ENCODE peak calls at places on chromosomes 4 and X, in eight cellular contexts. One of them, this sample, is unnamed.

GRCh38 chr4:101279377-101279871 is 67.9 kb downstream of the PPP3CA start:
- DNase-seq in OCI-LY7: peak
- DNase-seq in body of pancreas: peak
- DNase-seq in neural crest cell: no peak
- DNase-seq in heart left ventricle: peak
- DNase-seq in pancreas: no peak
- DNase-seq in AG04450: peak
- DNase-seq in nephron progenitor cell: no peak
- DNase-seq in this sample: peak

GRCh38 chrX:9538544-9539045 is 73.7 kb downstream of the TBL1X start:
- DNase-seq in neural crest cell: no peak
- DNase-seq in AG04450: no peak
- DNase-seq in body of pancreas: peak
- DNase-seq in OCI-LY7: no peak
- DNase-seq in nephron progenitor cell: no peak
- DNase-seq in heart left ventricle: no peak
- DNase-seq in pancreas: peak
- DNase-seq in this sample: no peak

GRCh38 chr4:124980276-124980752 is 267.8 kb upstream of the ANKRD50 start:
- DNase-seq in body of pancreas: no peak
- DNase-seq in heart left ventricle: no peak
- DNase-seq in OCI-LY7: no peak
- DNase-seq in AG04450: no peak
- DNase-seq in nephron progenitor cell: no peak
- DNase-seq in neural crest cell: no peak
- DNase-seq in pancreas: no peak
- DNase-seq in this sample: no peak

GRCh38 chr4:130043796-130044195 is 947.8 kb downstream of the C4orf33 start:
- DNase-seq in heart left ventricle: no peak
- DNase-seq in body of pancreas: no peak
- DNase-seq in AG04450: no peak
- DNase-seq in neural crest cell: no peak
- DNase-seq in nephron progenitor cell: no peak
- DNase-seq in OCI-LY7: no peak
- DNase-seq in pancreas: no peak
- DNase-seq in this sample: peak

GRCh38 chrX:139889760-139890159 is 43.1 kb downstream of the ATP11C start:
- DNase-seq in nephron progenitor cell: no peak
- DNase-seq in body of pancreas: no peak
- DNase-seq in heart left ventricle: no peak
- DNase-seq in AG04450: no peak
- DNase-seq in pancreas: no peak
- DNase-seq in OCI-LY7: no peak
- DNase-seq in neural crest cell: no peak
- DNase-seq in this sample: no peak

GRCh38 chrX:29792335-29792734 is 423.0 kb upstream of the MAGEB2 start:
- DNase-seq in body of pancreas: no peak
- DNase-seq in OCI-LY7: no peak
- DNase-seq in nephron progenitor cell: no peak
- DNase-seq in heart left ventricle: no peak
- DNase-seq in neural crest cell: no peak
- DNase-seq in pancreas: no peak
- DNase-seq in AG04450: no peak
- DNase-seq in this sample: no peak

GRCh38 chrX:120293015-120293414 is 18.2 kb downstream of the TMEM255A start:
- DNase-seq in body of pancreas: no peak
- DNase-seq in nephron progenitor cell: no peak
- DNase-seq in OCI-LY7: no peak
- DNase-seq in AG04450: no peak
- DNase-seq in pancreas: no peak
- DNase-seq in heart left ventricle: no peak
- DNase-seq in neural crest cell: no peak
- DNase-seq in this sample: no peak

GRCh38 chr4:117783716-117784115 is 250.6 kb upstream of the NDST3 start:
- DNase-seq in OCI-LY7: no peak
- DNase-seq in heart left ventricle: no peak
- DNase-seq in AG04450: peak
- DNase-seq in body of pancreas: no peak
- DNase-seq in pancreas: no peak
- DNase-seq in neural crest cell: no peak
- DNase-seq in nephron progenitor cell: no peak
- DNase-seq in this sample: no peak

GRCh38 chrX:68045008-68045577 is 388.2 kb downstream of the OPHN1 start:
- DNase-seq in AG04450: no peak
- DNase-seq in heart left ventricle: no peak
- DNase-seq in body of pancreas: peak
- DNase-seq in pancreas: no peak
- DNase-seq in OCI-LY7: no peak
- DNase-seq in nephron progenitor cell: no peak
- DNase-seq in neural crest cell: no peak
- DNase-seq in this sample: no peak

GRCh38 chr4:88967883-88968316 is 89.1 kb downstream of the FAM13A start:
- DNase-seq in pancreas: no peak
- DNase-seq in heart left ventricle: no peak
- DNase-seq in nephron progenitor cell: no peak
- DNase-seq in AG04450: no peak
- DNase-seq in OCI-LY7: no peak
- DNase-seq in neural crest cell: no peak
- DNase-seq in body of pancreas: no peak
- DNase-seq in this sample: no peak

GRCh38 chr4:103996637-103997036 is 276.9 kb upstream of the TACR3 start:
- DNase-seq in body of pancreas: peak
- DNase-seq in neural crest cell: peak
- DNase-seq in nephron progenitor cell: peak
- DNase-seq in pancreas: peak
- DNase-seq in AG04450: no peak
- DNase-seq in OCI-LY7: no peak
- DNase-seq in heart left ventricle: no peak
- DNase-seq in this sample: no peak

DNA sequence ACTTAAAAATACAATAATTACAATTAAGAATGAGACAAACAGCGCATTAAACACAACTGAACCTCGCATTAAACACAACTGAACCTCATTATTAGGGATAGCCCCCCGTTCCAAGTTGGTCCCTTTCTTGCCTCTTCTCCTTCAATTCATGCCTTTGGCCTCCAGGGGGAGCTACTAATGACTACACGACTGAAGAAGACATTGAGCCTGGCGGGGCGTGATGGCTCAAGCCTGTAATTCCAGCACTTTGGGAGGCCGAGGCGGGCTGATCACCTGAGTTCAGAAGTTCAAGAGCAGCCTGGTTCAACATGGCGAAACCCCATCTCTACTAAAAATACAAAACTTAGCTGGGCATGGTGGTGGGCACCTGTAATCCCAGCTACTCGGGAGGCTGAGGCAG is 56.4 kb upstream of the NWD2 start:
- DNase-seq in neural crest cell: no peak
- DNase-seq in nephron progenitor cell: no peak
- DNase-seq in OCI-LY7: peak
- DNase-seq in body of pancreas: no peak
- DNase-seq in pancreas: no peak
- DNase-seq in heart left ventricle: no peak
- DNase-seq in AG04450: no peak
- DNase-seq in this sample: no peak
- TF ChIP-seq CTCF in neural crest cell: peak
- TF ChIP-seq CTCF in nephron progenitor cell: peak
- TF ChIP-seq CTCF in OCI-LY7: peak
- TF ChIP-seq CTCF in body of pancreas: no peak
- TF ChIP-seq CTCF in pancreas: no peak
- TF ChIP-seq CTCF in heart left ventricle: no peak
- TF ChIP-seq CTCF in AG04450: no peak
- TF ChIP-seq CTCF in this sample: no peak

GRCh38 chrX:26918633-26919032 is 544.5 kb downstream of the PPP4R3C start:
- DNase-seq in heart left ventricle: no peak
- DNase-seq in nephron progenitor cell: peak
- DNase-seq in AG04450: no peak
- DNase-seq in OCI-LY7: peak
- DNase-seq in pancreas: no peak
- DNase-seq in body of pancreas: peak
- DNase-seq in neural crest cell: no peak
- DNase-seq in this sample: no peak
- TF ChIP-seq CTCF in heart left ventricle: no peak
- TF ChIP-seq CTCF in nephron progenitor cell: peak
- TF ChIP-seq CTCF in AG04450: no peak
- TF ChIP-seq CTCF in OCI-LY7: peak
- TF ChIP-seq CTCF in pancreas: no peak
- TF ChIP-seq CTCF in body of pancreas: peak
- TF ChIP-seq CTCF in neural crest cell: peak
- TF ChIP-seq CTCF in this sample: peak

GRCh38 chrX:138191998-138192397 is 519.5 kb downstream of the FGF13 start:
- DNase-seq in heart left ventricle: no peak
- DNase-seq in AG04450: no peak
- DNase-seq in neural crest cell: peak
- DNase-seq in OCI-LY7: peak
- DNase-seq in nephron progenitor cell: peak
- DNase-seq in pancreas: no peak
- DNase-seq in body of pancreas: peak
- DNase-seq in this sample: no peak
- TF ChIP-seq CTCF in heart left ventricle: peak
- TF ChIP-seq CTCF in AG04450: no peak
- TF ChIP-seq CTCF in neural crest cell: peak
- TF ChIP-seq CTCF in OCI-LY7: peak
- TF ChIP-seq CTCF in nephron progenitor cell: peak
- TF ChIP-seq CTCF in pancreas: no peak
- TF ChIP-seq CTCF in body of pancreas: peak
- TF ChIP-seq CTCF in this sample: peak

GRCh38 chr4:157043131-157043530 is 32.8 kb upstream of the GLRB start:
- DNase-seq in neural crest cell: no peak
- DNase-seq in nephron progenitor cell: peak
- DNase-seq in OCI-LY7: no peak
- DNase-seq in body of pancreas: no peak
- DNase-seq in heart left ventricle: no peak
- DNase-seq in AG04450: peak
- DNase-seq in pancreas: no peak
- DNase-seq in this sample: no peak

GRCh38 chr4:157048248-157048647 is 27.7 kb upstream of the GLRB start:
- DNase-seq in pancreas: no peak
- DNase-seq in nephron progenitor cell: no peak
- DNase-seq in body of pancreas: peak
- DNase-seq in heart left ventricle: no peak
- DNase-seq in AG04450: peak
- DNase-seq in OCI-LY7: no peak
- DNase-seq in neural crest cell: no peak
- DNase-seq in this sample: peak

GRCh38 chr4:157040380-157040779 is 35.6 kb upstream of the GLRB start:
- DNase-seq in neural crest cell: no peak
- DNase-seq in nephron progenitor cell: no peak
- DNase-seq in pancreas: no peak
- DNase-seq in AG04450: no peak
- DNase-seq in heart left ventricle: no peak
- DNase-seq in body of pancreas: no peak
- DNase-seq in OCI-LY7: no peak
- DNase-seq in this sample: no peak

GRCh38 chr4:157050561-157050960 is 25.4 kb upstream of the GLRB start:
- DNase-seq in pancreas: no peak
- DNase-seq in neural crest cell: no peak
- DNase-seq in body of pancreas: no peak
- DNase-seq in OCI-LY7: no peak
- DNase-seq in nephron progenitor cell: no peak
- DNase-seq in AG04450: no peak
- DNase-seq in heart left ventricle: no peak
- DNase-seq in this sample: no peak

GRCh38 chr4:157045507-157046127 is 30.3 kb upstream of the GLRB start:
- DNase-seq in pancreas: peak
- DNase-seq in OCI-LY7: peak
- DNase-seq in nephron progenitor cell: peak
- DNase-seq in neural crest cell: no peak
- DNase-seq in body of pancreas: peak
- DNase-seq in heart left ventricle: peak
- DNase-seq in AG04450: peak
- DNase-seq in this sample: peak
- TF ChIP-seq CTCF in pancreas: peak
- TF ChIP-seq CTCF in OCI-LY7: peak
- TF ChIP-seq CTCF in nephron progenitor cell: peak
- TF ChIP-seq CTCF in neural crest cell: peak
- TF ChIP-seq CTCF in body of pancreas: peak
- TF ChIP-seq CTCF in heart left ventricle: peak
- TF ChIP-seq CTCF in AG04450: peak
- TF ChIP-seq CTCF in this sample: peak

GRCh38 chrX:32687379-32687778 is 524.0 kb downstream of the DMD start:
- DNase-seq in nephron progenitor cell: no peak
- DNase-seq in OCI-LY7: no peak
- DNase-seq in AG04450: no peak
- DNase-seq in pancreas: no peak
- DNase-seq in neural crest cell: no peak
- DNase-seq in heart left ventricle: no peak
- DNase-seq in body of pancreas: no peak
- DNase-seq in this sample: no peak
- TF ChIP-seq CTCF in nephron progenitor cell: peak
- TF ChIP-seq CTCF in OCI-LY7: no peak
- TF ChIP-seq CTCF in AG04450: no peak
- TF ChIP-seq CTCF in pancreas: no peak
- TF ChIP-seq CTCF in neural crest cell: peak
- TF ChIP-seq CTCF in heart left ventricle: no peak
- TF ChIP-seq CTCF in body of pancreas: no peak
- TF ChIP-seq CTCF in this sample: no peak

GRCh38 chr4:41998019-41998418 is 7.7 kb downstream of the SLC30A9 start:
- DNase-seq in neural crest cell: no peak
- DNase-seq in pancreas: no peak
- DNase-seq in heart left ventricle: no peak
- DNase-seq in body of pancreas: no peak
- DNase-seq in AG04450: no peak
- DNase-seq in OCI-LY7: no peak
- DNase-seq in nephron progenitor cell: no peak
- DNase-seq in this sample: no peak

GRCh38 chr4:41991916-41992767 is 1.8 kb downstream of the SLC30A9 start:
- DNase-seq in pancreas: no peak
- DNase-seq in neural crest cell: no peak
- DNase-seq in AG04450: no peak
- DNase-seq in body of pancreas: no peak
- DNase-seq in heart left ventricle: no peak
- DNase-seq in OCI-LY7: no peak
- DNase-seq in nephron progenitor cell: no peak
- DNase-seq in this sample: no peak

GRCh38 chr4:41992967-41993857 is 2.9 kb downstream of the SLC30A9 start:
- DNase-seq in OCI-LY7: no peak
- DNase-seq in nephron progenitor cell: no peak
- DNase-seq in AG04450: no peak
- DNase-seq in neural crest cell: no peak
- DNase-seq in heart left ventricle: no peak
- DNase-seq in body of pancreas: no peak
- DNase-seq in pancreas: no peak
- DNase-seq in this sample: no peak

GRCh38 chr4:41990383-41991111 is at the start of gene SLC30A9:
- DNase-seq in nephron progenitor cell: peak
- DNase-seq in OCI-LY7: peak
- DNase-seq in body of pancreas: peak
- DNase-seq in neural crest cell: peak
- DNase-seq in heart left ventricle: peak
- DNase-seq in AG04450: peak
- DNase-seq in pancreas: peak
- DNase-seq in this sample: peak

DNA sequence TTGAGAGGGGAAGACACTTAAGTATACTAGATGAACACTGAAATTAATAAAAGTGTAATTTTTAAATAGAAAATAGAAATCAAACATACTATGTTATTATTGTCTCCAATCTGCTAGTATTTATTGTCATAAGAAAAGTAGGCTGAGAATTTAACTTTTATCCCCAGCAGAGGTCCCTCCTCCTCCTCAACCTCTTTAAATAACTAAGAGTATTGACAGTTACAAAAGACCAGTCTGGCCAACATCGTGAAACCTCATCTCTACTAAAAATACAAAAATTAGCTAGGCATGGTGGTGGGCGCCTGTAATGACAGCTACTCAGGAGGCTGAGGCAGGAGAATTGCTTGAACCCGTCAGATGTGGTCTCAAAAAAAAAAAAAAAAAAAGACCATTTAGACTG is 4.1 kb downstream of the SLC30A9 start:
- DNase-seq in nephron progenitor cell: no peak
- DNase-seq in OCI-LY7: no peak
- DNase-seq in heart left ventricle: no peak
- DNase-seq in pancreas: no peak
- DNase-seq in AG04450: no peak
- DNase-seq in body of pancreas: no peak
- DNase-seq in neural crest cell: no peak
- DNase-seq in this sample: no peak
- TF ChIP-seq CTCF in nephron progenitor cell: no peak
- TF ChIP-seq CTCF in OCI-LY7: peak
- TF ChIP-seq CTCF in heart left ventricle: no peak
- TF ChIP-seq CTCF in pancreas: no peak
- TF ChIP-seq CTCF in AG04450: no peak
- TF ChIP-seq CTCF in body of pancreas: no peak
- TF ChIP-seq CTCF in neural crest cell: no peak
- TF ChIP-seq CTCF in this sample: no peak